ENCODE peak calls at places on chromosomes 5 and 9, in nine cellular contexts. One of them, this sample, is unnamed.

GRCh38 chr5:39533749-39534148 is 109.0 kb upstream of the DAB2 start:
- DNase-seq in activated T-cell treated with anti-CD3 and anti-CD28 coated beads, Interleukin-2, amount 50 U/mL, for 72 hours: no peak
- DNase-seq in NCI-H774: no peak
- DNase-seq in RKO: no peak
- DNase-seq in lung microvascular endothelial cell: no peak
- DNase-seq in occipital lobe: no peak
- DNase-seq in activated CD8-positive, alpha-beta memory T cell treated with anti-CD3 and anti-CD28 coated beads, Interleukin-2, amount 50 U/mL, for 48 hours: no peak
- DNase-seq in HFF-Myc: no peak
- DNase-seq in activated CD4-positive, alpha-beta T cell treated with anti-CD3 and anti-CD28 coated beads, Interleukin-2, amount 50 U/mL, for 48 hours: no peak
- DNase-seq in this sample: no peak

GRCh38 chr5:53481887-53482716 is 1.7 kb downstream of the FST start:
- DNase-seq in activated T-cell treated with anti-CD3 and anti-CD28 coated beads, Interleukin-2, amount 50 U/mL, for 72 hours: peak
- DNase-seq in activated CD4-positive, alpha-beta T cell treated with anti-CD3 and anti-CD28 coated beads, Interleukin-2, amount 50 U/mL, for 48 hours: peak
- DNase-seq in HFF-Myc: no peak
- DNase-seq in occipital lobe: peak
- DNase-seq in lung microvascular endothelial cell: peak
- DNase-seq in NCI-H774: peak
- DNase-seq in activated CD8-positive, alpha-beta memory T cell treated with anti-CD3 and anti-CD28 coated beads, Interleukin-2, amount 50 U/mL, for 48 hours: peak
- DNase-seq in RKO: peak
- DNase-seq in this sample: peak

GRCh38 chr5:169744336-169744735 is 107.3 kb downstream of the DOCK2 start:
- DNase-seq in RKO: no peak
- DNase-seq in lung microvascular endothelial cell: no peak
- DNase-seq in activated T-cell treated with anti-CD3 and anti-CD28 coated beads, Interleukin-2, amount 50 U/mL, for 72 hours: no peak
- DNase-seq in activated CD4-positive, alpha-beta T cell treated with anti-CD3 and anti-CD28 coated beads, Interleukin-2, amount 50 U/mL, for 48 hours: no peak
- DNase-seq in NCI-H774: no peak
- DNase-seq in occipital lobe: no peak
- DNase-seq in activated CD8-positive, alpha-beta memory T cell treated with anti-CD3 and anti-CD28 coated beads, Interleukin-2, amount 50 U/mL, for 48 hours: no peak
- DNase-seq in HFF-Myc: no peak
- DNase-seq in this sample: no peak

GRCh38 chr5:108196276-108196675 is 185.6 kb downstream of the FBXL17 start:
- DNase-seq in NCI-H774: no peak
- DNase-seq in activated CD8-positive, alpha-beta memory T cell treated with anti-CD3 and anti-CD28 coated beads, Interleukin-2, amount 50 U/mL, for 48 hours: no peak
- DNase-seq in occipital lobe: no peak
- DNase-seq in HFF-Myc: no peak
- DNase-seq in activated CD4-positive, alpha-beta T cell treated with anti-CD3 and anti-CD28 coated beads, Interleukin-2, amount 50 U/mL, for 48 hours: no peak
- DNase-seq in RKO: peak
- DNase-seq in lung microvascular endothelial cell: no peak
- DNase-seq in activated T-cell treated with anti-CD3 and anti-CD28 coated beads, Interleukin-2, amount 50 U/mL, for 72 hours: no peak
- DNase-seq in this sample: no peak

GRCh38 chr5:96699186-96699820 is 37.1 kb downstream of the CAST start:
- DNase-seq in activated CD8-positive, alpha-beta memory T cell treated with anti-CD3 and anti-CD28 coated beads, Interleukin-2, amount 50 U/mL, for 48 hours: no peak
- DNase-seq in NCI-H774: no peak
- DNase-seq in activated T-cell treated with anti-CD3 and anti-CD28 coated beads, Interleukin-2, amount 50 U/mL, for 72 hours: no peak
- DNase-seq in activated CD4-positive, alpha-beta T cell treated with anti-CD3 and anti-CD28 coated beads, Interleukin-2, amount 50 U/mL, for 48 hours: no peak
- DNase-seq in HFF-Myc: no peak
- DNase-seq in RKO: peak
- DNase-seq in occipital lobe: no peak
- DNase-seq in lung microvascular endothelial cell: peak
- DNase-seq in this sample: no peak

GRCh38 chr9:120729796-120730195 is 15.5 kb upstream of the MEGF9 start:
- DNase-seq in activated CD4-positive, alpha-beta T cell treated with anti-CD3 and anti-CD28 coated beads, Interleukin-2, amount 50 U/mL, for 48 hours: peak
- DNase-seq in lung microvascular endothelial cell: no peak
- DNase-seq in RKO: no peak
- DNase-seq in HFF-Myc: no peak
- DNase-seq in NCI-H774: no peak
- DNase-seq in occipital lobe: no peak
- DNase-seq in activated CD8-positive, alpha-beta memory T cell treated with anti-CD3 and anti-CD28 coated beads, Interleukin-2, amount 50 U/mL, for 48 hours: no peak
- DNase-seq in activated T-cell treated with anti-CD3 and anti-CD28 coated beads, Interleukin-2, amount 50 U/mL, for 72 hours: no peak
- DNase-seq in this sample: no peak

GRCh38 chr9:113661074-113661473 is 197.5 kb downstream of the RGS3 start:
- DNase-seq in activated CD8-positive, alpha-beta memory T cell treated with anti-CD3 and anti-CD28 coated beads, Interleukin-2, amount 50 U/mL, for 48 hours: peak
- DNase-seq in occipital lobe: no peak
- DNase-seq in lung microvascular endothelial cell: no peak
- DNase-seq in activated CD4-positive, alpha-beta T cell treated with anti-CD3 and anti-CD28 coated beads, Interleukin-2, amount 50 U/mL, for 48 hours: no peak
- DNase-seq in RKO: no peak
- DNase-seq in NCI-H774: no peak
- DNase-seq in activated T-cell treated with anti-CD3 and anti-CD28 coated beads, Interleukin-2, amount 50 U/mL, for 72 hours: no peak
- DNase-seq in HFF-Myc: no peak
- DNase-seq in this sample: no peak

GRCh38 chr9:631596-631995 is 209.9 kb upstream of the DMRT1 start:
- DNase-seq in NCI-H774: no peak
- DNase-seq in lung microvascular endothelial cell: no peak
- DNase-seq in RKO: no peak
- DNase-seq in activated T-cell treated with anti-CD3 and anti-CD28 coated beads, Interleukin-2, amount 50 U/mL, for 72 hours: peak
- DNase-seq in activated CD4-positive, alpha-beta T cell treated with anti-CD3 and anti-CD28 coated beads, Interleukin-2, amount 50 U/mL, for 48 hours: no peak
- DNase-seq in occipital lobe: no peak
- DNase-seq in activated CD8-positive, alpha-beta memory T cell treated with anti-CD3 and anti-CD28 coated beads, Interleukin-2, amount 50 U/mL, for 48 hours: no peak
- DNase-seq in HFF-Myc: no peak
- DNase-seq in this sample: no peak

GRCh38 chr5:1182633-1183423 is 18.6 kb upstream of the SLC6A19 start:
- DNase-seq in HFF-Myc: no peak
- DNase-seq in RKO: no peak
- DNase-seq in occipital lobe: peak
- DNase-seq in NCI-H774: no peak
- DNase-seq in lung microvascular endothelial cell: no peak
- DNase-seq in activated CD8-positive, alpha-beta memory T cell treated with anti-CD3 and anti-CD28 coated beads, Interleukin-2, amount 50 U/mL, for 48 hours: no peak
- DNase-seq in activated CD4-positive, alpha-beta T cell treated with anti-CD3 and anti-CD28 coated beads, Interleukin-2, amount 50 U/mL, for 48 hours: no peak
- DNase-seq in activated T-cell treated with anti-CD3 and anti-CD28 coated beads, Interleukin-2, amount 50 U/mL, for 72 hours: no peak
- DNase-seq in this sample: no peak

GRCh38 chr5:32390819-32391591 is 53.5 kb downstream of the ZFR start:
- DNase-seq in NCI-H774: no peak
- DNase-seq in activated T-cell treated with anti-CD3 and anti-CD28 coated beads, Interleukin-2, amount 50 U/mL, for 72 hours: no peak
- DNase-seq in occipital lobe: no peak
- DNase-seq in activated CD8-positive, alpha-beta memory T cell treated with anti-CD3 and anti-CD28 coated beads, Interleukin-2, amount 50 U/mL, for 48 hours: no peak
- DNase-seq in activated CD4-positive, alpha-beta T cell treated with anti-CD3 and anti-CD28 coated beads, Interleukin-2, amount 50 U/mL, for 48 hours: no peak
- DNase-seq in RKO: peak
- DNase-seq in HFF-Myc: peak
- DNase-seq in lung microvascular endothelial cell: peak
- DNase-seq in this sample: no peak

GRCh38 chr5:123610665-123611406 is 98.9 kb downstream of the CSNK1G3 start:
- DNase-seq in RKO: peak
- DNase-seq in activated CD4-positive, alpha-beta T cell treated with anti-CD3 and anti-CD28 coated beads, Interleukin-2, amount 50 U/mL, for 48 hours: no peak
- DNase-seq in NCI-H774: peak
- DNase-seq in activated CD8-positive, alpha-beta memory T cell treated with anti-CD3 and anti-CD28 coated beads, Interleukin-2, amount 50 U/mL, for 48 hours: no peak
- DNase-seq in occipital lobe: no peak
- DNase-seq in HFF-Myc: peak
- DNase-seq in lung microvascular endothelial cell: peak
- DNase-seq in activated T-cell treated with anti-CD3 and anti-CD28 coated beads, Interleukin-2, amount 50 U/mL, for 72 hours: peak
- DNase-seq in this sample: no peak

GRCh38 chr9:995776-996175 is 19.3 kb downstream of the DMRT3 start:
- DNase-seq in NCI-H774: no peak
- DNase-seq in activated T-cell treated with anti-CD3 and anti-CD28 coated beads, Interleukin-2, amount 50 U/mL, for 72 hours: no peak
- DNase-seq in occipital lobe: no peak
- DNase-seq in activated CD4-positive, alpha-beta T cell treated with anti-CD3 and anti-CD28 coated beads, Interleukin-2, amount 50 U/mL, for 48 hours: no peak
- DNase-seq in activated CD8-positive, alpha-beta memory T cell treated with anti-CD3 and anti-CD28 coated beads, Interleukin-2, amount 50 U/mL, for 48 hours: no peak
- DNase-seq in HFF-Myc: peak
- DNase-seq in lung microvascular endothelial cell: no peak
- DNase-seq in RKO: peak
- DNase-seq in this sample: no peak

GRCh38 chr5:110785356-110785755 is 46.5 kb downstream of the SLC25A46 start:
- DNase-seq in RKO: no peak
- DNase-seq in HFF-Myc: no peak
- DNase-seq in NCI-H774: no peak
- DNase-seq in occipital lobe: no peak
- DNase-seq in activated CD8-positive, alpha-beta memory T cell treated with anti-CD3 and anti-CD28 coated beads, Interleukin-2, amount 50 U/mL, for 48 hours: no peak
- DNase-seq in activated CD4-positive, alpha-beta T cell treated with anti-CD3 and anti-CD28 coated beads, Interleukin-2, amount 50 U/mL, for 48 hours: no peak
- DNase-seq in lung microvascular endothelial cell: no peak
- DNase-seq in activated T-cell treated with anti-CD3 and anti-CD28 coated beads, Interleukin-2, amount 50 U/mL, for 72 hours: no peak
- DNase-seq in this sample: no peak

GRCh38 chr9:38651400-38652042 is 31.1 kb upstream of the ANKRD18A start:
- DNase-seq in activated CD8-positive, alpha-beta memory T cell treated with anti-CD3 and anti-CD28 coated beads, Interleukin-2, amount 50 U/mL, for 48 hours: no peak
- DNase-seq in activated T-cell treated with anti-CD3 and anti-CD28 coated beads, Interleukin-2, amount 50 U/mL, for 72 hours: peak
- DNase-seq in HFF-Myc: no peak
- DNase-seq in activated CD4-positive, alpha-beta T cell treated with anti-CD3 and anti-CD28 coated beads, Interleukin-2, amount 50 U/mL, for 48 hours: no peak
- DNase-seq in lung microvascular endothelial cell: no peak
- DNase-seq in RKO: no peak
- DNase-seq in occipital lobe: no peak
- DNase-seq in NCI-H774: no peak
- DNase-seq in this sample: peak

GRCh38 chr5:28014779-28015178 is 976.4 kb upstream of the CDH9 start:
- DNase-seq in activated T-cell treated with anti-CD3 and anti-CD28 coated beads, Interleukin-2, amount 50 U/mL, for 72 hours: peak
- DNase-seq in NCI-H774: no peak
- DNase-seq in occipital lobe: no peak
- DNase-seq in activated CD8-positive, alpha-beta memory T cell treated with anti-CD3 and anti-CD28 coated beads, Interleukin-2, amount 50 U/mL, for 48 hours: no peak
- DNase-seq in lung microvascular endothelial cell: no peak
- DNase-seq in activated CD4-positive, alpha-beta T cell treated with anti-CD3 and anti-CD28 coated beads, Interleukin-2, amount 50 U/mL, for 48 hours: peak
- DNase-seq in HFF-Myc: no peak
- DNase-seq in RKO: peak
- DNase-seq in this sample: no peak

GRCh38 chr5:143641957-143642356 is 170.0 kb upstream of the HMHB1 start:
- DNase-seq in activated CD8-positive, alpha-beta memory T cell treated with anti-CD3 and anti-CD28 coated beads, Interleukin-2, amount 50 U/mL, for 48 hours: no peak
- DNase-seq in HFF-Myc: no peak
- DNase-seq in RKO: no peak
- DNase-seq in activated CD4-positive, alpha-beta T cell treated with anti-CD3 and anti-CD28 coated beads, Interleukin-2, amount 50 U/mL, for 48 hours: no peak
- DNase-seq in activated T-cell treated with anti-CD3 and anti-CD28 coated beads, Interleukin-2, amount 50 U/mL, for 72 hours: no peak
- DNase-seq in NCI-H774: no peak
- DNase-seq in occipital lobe: no peak
- DNase-seq in lung microvascular endothelial cell: no peak
- DNase-seq in this sample: no peak

GRCh38 chr5:111469293-111469896 is 42.9 kb downstream of the STARD4 start:
- DNase-seq in NCI-H774: no peak
- DNase-seq in HFF-Myc: no peak
- DNase-seq in lung microvascular endothelial cell: no peak
- DNase-seq in activated CD8-positive, alpha-beta memory T cell treated with anti-CD3 and anti-CD28 coated beads, Interleukin-2, amount 50 U/mL, for 48 hours: no peak
- DNase-seq in occipital lobe: no peak
- DNase-seq in RKO: no peak
- DNase-seq in activated CD4-positive, alpha-beta T cell treated with anti-CD3 and anti-CD28 coated beads, Interleukin-2, amount 50 U/mL, for 48 hours: no peak
- DNase-seq in activated T-cell treated with anti-CD3 and anti-CD28 coated beads, Interleukin-2, amount 50 U/mL, for 72 hours: no peak
- DNase-seq in this sample: no peak

GRCh38 chr5:40017151-40017550 is 592.4 kb upstream of the DAB2 start:
- DNase-seq in NCI-H774: no peak
- DNase-seq in activated T-cell treated with anti-CD3 and anti-CD28 coated beads, Interleukin-2, amount 50 U/mL, for 72 hours: no peak
- DNase-seq in HFF-Myc: no peak
- DNase-seq in RKO: no peak
- DNase-seq in occipital lobe: no peak
- DNase-seq in activated CD8-positive, alpha-beta memory T cell treated with anti-CD3 and anti-CD28 coated beads, Interleukin-2, amount 50 U/mL, for 48 hours: no peak
- DNase-seq in activated CD4-positive, alpha-beta T cell treated with anti-CD3 and anti-CD28 coated beads, Interleukin-2, amount 50 U/mL, for 48 hours: no peak
- DNase-seq in lung microvascular endothelial cell: no peak
- DNase-seq in this sample: no peak

GRCh38 chr5:105101597-105101996 is 1539.0 kb upstream of the NUDT12 start:
- DNase-seq in activated CD8-positive, alpha-beta memory T cell treated with anti-CD3 and anti-CD28 coated beads, Interleukin-2, amount 50 U/mL, for 48 hours: no peak
- DNase-seq in activated T-cell treated with anti-CD3 and anti-CD28 coated beads, Interleukin-2, amount 50 U/mL, for 72 hours: no peak
- DNase-seq in HFF-Myc: no peak
- DNase-seq in RKO: no peak
- DNase-seq in NCI-H774: no peak
- DNase-seq in activated CD4-positive, alpha-beta T cell treated with anti-CD3 and anti-CD28 coated beads, Interleukin-2, amount 50 U/mL, for 48 hours: no peak
- DNase-seq in lung microvascular endothelial cell: no peak
- DNase-seq in occipital lobe: no peak
- DNase-seq in this sample: no peak

GRCh38 chr5:110751902-110752762 is 13.3 kb downstream of the SLC25A46 start:
- DNase-seq in NCI-H774: no peak
- DNase-seq in activated CD8-positive, alpha-beta memory T cell treated with anti-CD3 and anti-CD28 coated beads, Interleukin-2, amount 50 U/mL, for 48 hours: no peak
- DNase-seq in occipital lobe: no peak
- DNase-seq in HFF-Myc: peak
- DNase-seq in lung microvascular endothelial cell: no peak
- DNase-seq in RKO: no peak
- DNase-seq in activated CD4-positive, alpha-beta T cell treated with anti-CD3 and anti-CD28 coated beads, Interleukin-2, amount 50 U/mL, for 48 hours: peak
- DNase-seq in activated T-cell treated with anti-CD3 and anti-CD28 coated beads, Interleukin-2, amount 50 U/mL, for 72 hours: peak
- DNase-seq in this sample: no peak

GRCh38 chr5:113232246-113232645 is 202.5 kb downstream of the TSSK1B start:
- DNase-seq in NCI-H774: no peak
- DNase-seq in RKO: no peak
- DNase-seq in activated CD4-positive, alpha-beta T cell treated with anti-CD3 and anti-CD28 coated beads, Interleukin-2, amount 50 U/mL, for 48 hours: no peak
- DNase-seq in activated T-cell treated with anti-CD3 and anti-CD28 coated beads, Interleukin-2, amount 50 U/mL, for 72 hours: no peak
- DNase-seq in occipital lobe: no peak
- DNase-seq in activated CD8-positive, alpha-beta memory T cell treated with anti-CD3 and anti-CD28 coated beads, Interleukin-2, amount 50 U/mL, for 48 hours: no peak
- DNase-seq in lung microvascular endothelial cell: no peak
- DNase-seq in HFF-Myc: no peak
- DNase-seq in this sample: no peak

GRCh38 chr5:149838881-149839739 is 105.5 kb downstream of the PDE6A start:
- DNase-seq in activated CD8-positive, alpha-beta memory T cell treated with anti-CD3 and anti-CD28 coated beads, Interleukin-2, amount 50 U/mL, for 48 hours: no peak
- DNase-seq in occipital lobe: no peak
- DNase-seq in activated CD4-positive, alpha-beta T cell treated with anti-CD3 and anti-CD28 coated beads, Interleukin-2, amount 50 U/mL, for 48 hours: no peak
- DNase-seq in lung microvascular endothelial cell: no peak
- DNase-seq in HFF-Myc: peak
- DNase-seq in activated T-cell treated with anti-CD3 and anti-CD28 coated beads, Interleukin-2, amount 50 U/mL, for 72 hours: no peak
- DNase-seq in RKO: peak
- DNase-seq in NCI-H774: no peak
- DNase-seq in this sample: no peak

GRCh38 chr9:133048595-133048994 is 13.2 kb upstream of the CEL start:
- DNase-seq in lung microvascular endothelial cell: peak
- DNase-seq in activated T-cell treated with anti-CD3 and anti-CD28 coated beads, Interleukin-2, amount 50 U/mL, for 72 hours: peak
- DNase-seq in activated CD8-positive, alpha-beta memory T cell treated with anti-CD3 and anti-CD28 coated beads, Interleukin-2, amount 50 U/mL, for 48 hours: no peak
- DNase-seq in occipital lobe: no peak
- DNase-seq in HFF-Myc: no peak
- DNase-seq in NCI-H774: no peak
- DNase-seq in activated CD4-positive, alpha-beta T cell treated with anti-CD3 and anti-CD28 coated beads, Interleukin-2, amount 50 U/mL, for 48 hours: no peak
- DNase-seq in RKO: peak
- DNase-seq in this sample: no peak

This sample was measured in osteocyte.